ENCODE peak calls at places on chromosomes 2 and 18, in ten cellular contexts. L, R, W, M, K, I, B, T, H and U are unnamed samples.

GRCh38 chr18:10443001-10443400 is 11.4 kb upstream of the APCDD1 start:
- DNase-seq in L (no peak), R (no peak), W (no peak), M (no peak), K (no peak), I (no peak), B (no peak), T (no peak), H (no peak), U (no peak)

GRCh38 chr18:79624356-79624961 is 55.1 kb upstream of the CTDP1 start:
- DNase-seq in L (no peak), R (peak), W (no peak), M (no peak), K (no peak), I (no peak), B (no peak), T (peak), H (peak), U (no peak)

GRCh38 chr2:42842418-42842817 is 50.0 kb upstream of the HAAO start:
- DNase-seq in L (no peak), R (no peak), W (no peak), M (no peak), K (no peak), I (no peak), B (no peak), T (no peak), H (no peak), U (no peak)

GRCh38 chr2:101831351-101831865 is 133.9 kb downstream of the MAP4K4 start:
- DNase-seq in L (peak), R (no peak), W (peak), M (peak), K (peak), I (peak), B (peak), T (peak), H (peak), U (peak)

GRCh38 chr2:155810411-155810810 is 522.1 kb downstream of the NR4A2 start:
- DNase-seq in L (no peak), R (no peak), W (no peak), M (no peak), K (no peak), I (no peak), B (no peak), T (no peak), H (no peak), U (no peak)

GRCh38 chr2:125424386-125424785 is 1231.6 kb upstream of the GYPC start:
- DNase-seq in L (no peak), R (no peak), W (no peak), M (peak), K (no peak), I (no peak), B (no peak), T (no peak), H (no peak), U (no peak)

GRCh38 chr2:204356128-204356527 is 189.1 kb upstream of the PARD3B start:
- DNase-seq in L (no peak), R (no peak), W (no peak), M (no peak), K (no peak), I (no peak), B (no peak), T (no peak), H (no peak), U (no peak)

GRCh38 chr2:157725856-157726255 is 97.2 kb upstream of the ACVR1C start:
- DNase-seq in L (no peak), R (no peak), W (peak), M (no peak), K (no peak), I (no peak), B (no peak), T (no peak), H (no peak), U (no peak)

GRCh38 chr18:49752095-49752457 is 61.3 kb downstream of the ACAA2 start:
- DNase-seq in L (no peak), R (no peak), W (no peak), M (no peak), K (no peak), I (no peak), B (no peak), T (no peak), H (no peak), U (no peak)

GRCh38 chr18:79528846-79529245 is 133.1 kb downstream of the NFATC1 start:
- DNase-seq in L (peak), R (peak), W (peak), M (peak), K (peak), I (peak), B (peak), T (peak), H (no peak), U (peak)